ENCODE peak calls at places on chromosome X, in four cellular contexts. U is neural progenitor cell, Y is NT2/D1, P is MM.1S. A is an unnamed sample. For H3K27me3, the result is how much of the 10 kb centered on the place peaks cover.

GRCh38 chrX:49956313-49956712 is 33.9 kb downstream of the CLCN5 start:
- DNase-seq in U (no peak), Y (no peak), P (no peak), A (no peak)

GRCh38 chrX:68183612-68184214 is 249.6 kb downstream of the OPHN1 start:
- DNase-seq in U (peak), Y (peak), P (peak), A (peak)

GRCh38 chrX:153794897-153795816 is 689 bp downstream of the SSR4 start:
- DNase-seq in U (peak), Y (no peak), P (no peak), A (no peak)

GRCh38 chrX:70479197-70479969 is 34.7 kb downstream of the DLG3 start:
- DNase-seq in U (no peak), Y (no peak), P (no peak), A (peak)

GRCh38 chrX:65697173-65697572 is 29.7 kb downstream of the MSN start:
- DNase-seq in U (no peak), Y (no peak), P (no peak), A (peak)

GRCh38 chrX:132565273-132565672 is 76.4 kb upstream of the MBNL3 start:
- DNase-seq in U (no peak), Y (no peak), P (no peak), A (no peak)

GRCh38 chrX:69503835-69504625 is at the start of gene NALF2:
- DNase-seq in U (peak), Y (peak), P (peak), A (peak)

GRCh38 chrX:10098235-10098819 is 58.4 kb upstream of the CLCN4 start:
- DNase-seq in U (no peak), Y (no peak), P (peak), A (no peak)

GRCh38 chrX:118977424-118977823 is 3.0 kb downstream of the LONRF3 start:
- DNase-seq in U (no peak), Y (no peak), P (no peak), A (no peak)

GRCh38 chrX:50448565-50448964 is 22.1 kb downstream of the DGKK start:
- DNase-seq in U (no peak), Y (no peak), P (no peak), A (no peak)

GRCh38 chrX:150934453-150934852 is 36.0 kb upstream of the CD99L2 start:
- DNase-seq in U (peak), Y (no peak), P (no peak), A (peak)

GRCh38 chrX:69615779-69616519 is at the start of gene EDA:
- DNase-seq in U (peak), Y (peak), P (peak), A (peak)

GRCh38 chrX:22097295-22097694 is 65.2 kb downstream of the PHEX start:
- DNase-seq in U (no peak), Y (no peak), P (no peak), A (peak)

GRCh38 chrX:9940397-9940796 is 26.8 kb upstream of the CLDN34 start:
- DNase-seq in U (no peak), Y (no peak), P (no peak), A (peak)

GRCh38 chrX:57951666-57952319 is 41.5 kb upstream of the ZXDA start:
- DNase-seq in U (no peak), Y (no peak), P (peak), A (no peak)

GRCh38 chrX:110265624-110266023 is 52.3 kb downstream of the AMMECR1 start:
- DNase-seq in U (no peak), Y (no peak), P (no peak), A (peak)

GRCh38 chrX:56788229-56788628 is 59.2 kb downstream of the NBDY start:
- DNase-seq in U (no peak), Y (no peak), P (peak), A (no peak)

GRCh38 chrX:45762699-45763647 is 562.3 kb upstream of the DIPK2B start:
- DNase-seq in U (no peak), Y (no peak), P (no peak), A (no peak)

GRCh38 chrX:45765281-45765680 is 564.6 kb upstream of the DIPK2B start:
- DNase-seq in U (no peak), Y (no peak), P (no peak), A (no peak)

GRCh38 chrX:45768666-45769065 is 568.0 kb upstream of the DIPK2B start:
- DNase-seq in U (no peak), Y (no peak), P (no peak), A (no peak)

GRCh38 chrX:45767021-45767491 is 566.4 kb upstream of the DIPK2B start:
- DNase-seq in U (no peak), Y (no peak), P (no peak), A (peak)

GRCh38 chrX:45765726-45766125 is 565.0 kb upstream of the DIPK2B start:
- DNase-seq in U (no peak), Y (no peak), P (no peak), A (no peak)
- H3K9ac ChIP-seq in U (no peak), Y (no peak), P (no peak), A (peak)

GRCh38 chrX:137567474-137568232 is 1.7 kb downstream of the ZIC3 start:
- DNase-seq in U (peak), Y (no peak), P (no peak), A (no peak)
- H3K27me3 ChIP-seq in U (half or more), Y (under half), P (under half), A (under half)

DNA sequence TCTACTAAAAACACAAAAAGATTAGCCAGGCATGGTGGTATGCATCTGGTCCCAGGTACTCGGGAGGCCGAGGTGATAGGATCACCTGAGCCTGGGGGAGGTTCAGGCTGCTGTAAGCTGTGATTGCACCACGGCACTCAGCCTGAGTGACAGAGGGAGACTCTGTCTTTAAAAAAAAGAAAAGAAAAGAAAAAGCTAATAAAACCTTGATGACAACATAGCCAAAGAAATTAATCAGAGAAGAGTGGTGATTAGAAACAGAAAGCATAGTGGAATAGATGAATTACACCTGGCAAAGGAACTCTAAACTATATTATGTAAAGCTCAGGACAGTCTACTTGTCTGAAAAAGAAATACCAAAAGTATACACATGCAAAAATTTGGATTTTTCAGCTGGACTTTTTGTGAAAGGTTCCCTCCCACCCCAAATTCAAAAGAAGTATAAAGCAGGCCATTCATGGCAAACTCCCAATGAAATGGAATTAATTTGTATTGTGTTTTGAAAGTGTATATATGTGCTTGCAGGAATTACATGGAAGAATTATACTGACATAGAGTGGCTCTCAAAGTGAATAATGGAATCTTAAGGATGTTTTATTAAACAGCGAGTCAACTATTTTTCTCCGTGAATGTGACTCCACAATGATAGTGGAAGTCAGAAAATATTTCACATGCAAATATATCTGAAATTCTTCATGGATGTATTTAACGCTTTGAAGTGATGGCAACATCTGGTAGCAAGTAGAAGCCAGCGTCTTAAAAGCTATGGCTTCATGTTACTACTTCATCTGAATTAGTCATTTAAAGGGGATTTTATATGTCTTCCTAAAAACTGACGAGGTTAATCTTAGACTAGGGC is 22.1 kb downstream of the PLS3 start:
- DNase-seq in U (no peak), Y (no peak), P (no peak), A (peak)
- H3K9ac ChIP-seq in U (no peak), Y (no peak), P (no peak), A (no peak)

DNA sequence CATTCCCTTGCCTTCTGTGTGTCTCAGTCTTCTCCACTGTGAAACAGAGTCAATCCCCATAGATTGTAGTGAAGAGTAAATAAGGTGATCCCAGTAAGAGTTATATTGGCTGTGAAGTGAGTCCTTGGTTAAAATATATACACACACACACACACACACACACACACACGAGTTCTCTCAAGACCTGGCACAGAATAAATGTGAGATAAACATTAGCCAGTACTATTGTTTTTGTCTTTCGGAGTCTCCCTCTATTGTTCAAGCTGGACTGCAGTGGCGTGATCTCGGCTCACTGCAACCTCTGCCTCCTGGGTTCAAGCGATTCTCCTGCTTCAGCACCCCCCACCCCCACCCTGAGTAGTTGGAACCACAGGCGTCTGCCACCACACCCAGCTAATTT is 44.8 kb upstream of the FAM156A start:
- DNase-seq in U (no peak), Y (no peak), P (no peak), A (no peak)
- H3K27me3 ChIP-seq in U (under half), Y (under half), P (under half), A (under half)

GRCh38 chrX:47638816-47639215 is 9.1 kb upstream of the CFP start:
- DNase-seq in U (no peak), Y (no peak), P (no peak), A (no peak)

GRCh38 chrX:47632664-47633063 is 2.9 kb upstream of the CFP start:
- DNase-seq in U (no peak), Y (no peak), P (no peak), A (no peak)

GRCh38 chrX:47633671-47634590 is 4.2 kb upstream of the CFP start:
- DNase-seq in U (no peak), Y (no peak), P (no peak), A (peak)

GRCh38 chrX:47634871-47635575 is 5.3 kb upstream of the CFP start:
- DNase-seq in U (no peak), Y (no peak), P (no peak), A (no peak)

DNA sequence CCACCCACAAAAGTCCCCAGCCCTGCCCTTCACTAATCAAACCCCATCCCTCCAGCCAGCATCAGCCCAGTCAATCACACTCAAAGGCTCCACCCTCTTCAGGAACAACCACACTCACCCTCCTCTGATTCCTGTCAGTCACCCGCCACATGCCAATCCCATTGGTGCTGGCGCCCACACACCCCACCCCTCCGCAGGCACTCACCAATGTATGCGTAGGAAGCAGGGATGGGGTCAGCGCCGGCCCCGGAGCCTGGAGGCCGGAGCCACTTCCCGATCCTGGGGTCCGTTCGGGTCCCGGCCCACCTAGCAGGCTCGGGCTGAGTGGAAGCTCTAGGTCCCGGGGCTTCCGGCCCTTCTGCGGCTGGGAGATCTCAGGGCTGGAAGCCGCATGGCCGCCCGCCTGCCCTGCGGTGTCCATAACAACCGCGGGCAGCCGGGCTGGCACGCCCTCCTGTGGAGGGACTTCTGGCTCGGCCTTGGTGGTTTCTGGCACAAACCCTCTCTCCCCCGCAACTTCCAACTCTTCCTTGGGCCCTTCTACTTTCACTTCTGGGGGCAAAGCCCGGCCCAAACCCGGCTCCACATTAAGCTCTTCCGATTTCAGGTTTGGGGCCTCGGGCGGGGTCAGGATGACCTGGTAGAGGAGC is 7.9 kb upstream of the CFP start:
- DNase-seq in U (peak), Y (no peak), P (no peak), A (no peak)
- H3K9ac ChIP-seq in U (no peak), Y (no peak), P (no peak), A (no peak)

GRCh38 chrX:17854521-17854920 is 6.6 kb downstream of the RAI2 start:
- DNase-seq in U (no peak), Y (no peak), P (no peak), A (no peak)
- H3K27me3 ChIP-seq in U (under half), Y (under half), P (under half), A (under half)

GRCh38 chrX:477441-478012 is 90.8 kb upstream of the PPP2R3B start:
- DNase-seq in U (no peak), Y (no peak), P (no peak), A (no peak)
- H3K9ac ChIP-seq in U (no peak), Y (no peak), P (no peak), A (no peak)

A was measured in fibroblast of lung.